ENCODE peak calls at places on chromosomes 7 and 10, in five cellular contexts. One of them, this sample, is unnamed.

GRCh38 chr7:158824028-158824427 is 5.3 kb downstream of the ESYT2 start:
- DNase-seq in HL-60: peak; percentile 92
- DNase-seq in neuronal stem cell: no peak
- DNase-seq in naive thymus-derived CD4-positive, alpha-beta T cell: peak; percentile 81
- DNase-seq in right lobe of liver: no peak
- DNase-seq in this sample: no peak

GRCh38 chr10:81848514-81848913 is 26.5 kb upstream of the NRG3 start:
- DNase-seq in neuronal stem cell: no peak
- DNase-seq in naive thymus-derived CD4-positive, alpha-beta T cell: no peak
- DNase-seq in HL-60: no peak
- DNase-seq in right lobe of liver: no peak
- DNase-seq in this sample: no peak

GRCh38 chr7:26959290-26959689 is 94.9 kb upstream of the SKAP2 start:
- DNase-seq in right lobe of liver: no peak
- DNase-seq in HL-60: no peak
- DNase-seq in neuronal stem cell: no peak
- DNase-seq in naive thymus-derived CD4-positive, alpha-beta T cell: no peak
- DNase-seq in this sample: no peak

GRCh38 chr10:107924458-107924857 is 760.0 kb upstream of the SORCS1 start:
- DNase-seq in neuronal stem cell: no peak
- DNase-seq in HL-60: no peak
- DNase-seq in naive thymus-derived CD4-positive, alpha-beta T cell: no peak
- DNase-seq in right lobe of liver: no peak
- DNase-seq in this sample: no peak

GRCh38 chr7:24862461-24862860 is 105.2 kb upstream of the GSDME start:
- DNase-seq in neuronal stem cell: no peak
- DNase-seq in naive thymus-derived CD4-positive, alpha-beta T cell: no peak
- DNase-seq in right lobe of liver: no peak
- DNase-seq in HL-60: no peak
- DNase-seq in this sample: no peak

GRCh38 chr7:134865001-134865845 is 85.8 kb downstream of the CALD1 start:
- DNase-seq in HL-60: no peak
- DNase-seq in right lobe of liver: no peak
- DNase-seq in neuronal stem cell: no peak
- DNase-seq in naive thymus-derived CD4-positive, alpha-beta T cell: peak; percentile 78
- DNase-seq in this sample: no peak

GRCh38 chr7:46776790-46777189 is 805.1 kb downstream of the TNS3 start:
- DNase-seq in neuronal stem cell: no peak
- DNase-seq in right lobe of liver: no peak
- DNase-seq in HL-60: no peak
- DNase-seq in naive thymus-derived CD4-positive, alpha-beta T cell: no peak
- DNase-seq in this sample: no peak

GRCh38 chr7:103134866-103135554 is 13.9 kb downstream of the NAPEPLD start:
- DNase-seq in right lobe of liver: no peak
- DNase-seq in naive thymus-derived CD4-positive, alpha-beta T cell: no peak
- DNase-seq in HL-60: no peak
- DNase-seq in neuronal stem cell: no peak
- DNase-seq in this sample: no peak

GRCh38 chr10:124525751-124526600 is 64.4 kb downstream of the LHPP start:
- DNase-seq in HL-60: no peak
- DNase-seq in neuronal stem cell: no peak
- DNase-seq in right lobe of liver: no peak
- DNase-seq in naive thymus-derived CD4-positive, alpha-beta T cell: no peak
- DNase-seq in this sample: peak; percentile 41

GRCh38 chr7:132666076-132666775 is 90.0 kb upstream of the PLXNA4 start:
- DNase-seq in HL-60: no peak
- DNase-seq in neuronal stem cell: no peak
- DNase-seq in right lobe of liver: no peak
- DNase-seq in naive thymus-derived CD4-positive, alpha-beta T cell: peak; percentile 28
- DNase-seq in this sample: no peak

GRCh38 chr7:18667466-18667865 is 171.9 kb downstream of the HDAC9 start:
- DNase-seq in neuronal stem cell: no peak
- DNase-seq in HL-60: no peak
- DNase-seq in naive thymus-derived CD4-positive, alpha-beta T cell: no peak
- DNase-seq in right lobe of liver: no peak
- DNase-seq in this sample: no peak

GRCh38 chr10:84214046-84214572 is 11.2 kb downstream of the LRIT2 start:
- DNase-seq in neuronal stem cell: no peak
- DNase-seq in HL-60: no peak
- DNase-seq in right lobe of liver: no peak
- DNase-seq in naive thymus-derived CD4-positive, alpha-beta T cell: no peak
- DNase-seq in this sample: no peak

GRCh38 chr10:110989016-110989415 is 69.6 kb downstream of the SHOC2 start:
- DNase-seq in naive thymus-derived CD4-positive, alpha-beta T cell: no peak
- DNase-seq in right lobe of liver: no peak
- DNase-seq in neuronal stem cell: no peak
- DNase-seq in HL-60: no peak
- DNase-seq in this sample: no peak

GRCh38 chr10:89153086-89153485 is 54.0 kb downstream of the CH25H start:
- DNase-seq in neuronal stem cell: no peak
- DNase-seq in naive thymus-derived CD4-positive, alpha-beta T cell: no peak
- DNase-seq in right lobe of liver: no peak
- DNase-seq in HL-60: no peak
- DNase-seq in this sample: no peak

GRCh38 chr10:28266449-28267224 is 36.2 kb downstream of the MPP7 start:
- DNase-seq in naive thymus-derived CD4-positive, alpha-beta T cell: no peak
- DNase-seq in HL-60: no peak
- DNase-seq in right lobe of liver: no peak
- DNase-seq in neuronal stem cell: no peak
- DNase-seq in this sample: no peak

GRCh38 chr10:95242581-95243317 is 48.1 kb downstream of the PDLIM1 start:
- DNase-seq in right lobe of liver: no peak
- DNase-seq in neuronal stem cell: peak; percentile 30
- DNase-seq in naive thymus-derived CD4-positive, alpha-beta T cell: no peak
- DNase-seq in HL-60: peak; percentile 13
- DNase-seq in this sample: no peak

This sample was measured in lower lobe of right lung.